ENCODE peak calls at places on chromosome 11, in eight cellular contexts. One of them, this sample, is unnamed.

GRCh38 chr11:114259551-114259983 is 36.6 kb upstream of the NNMT start:
- DNase-seq in SK-N-SH: no peak
- DNase-seq in HCT116: no peak
- DNase-seq in GM23338: no peak
- DNase-seq in Panc1: no peak
- DNase-seq in K562: no peak
- DNase-seq in HepG2: no peak
- DNase-seq in GM12878: no peak
- DNase-seq in this sample: no peak

GRCh38 chr11:79173615-79174014 is 267.2 kb downstream of the TENM4 start:
- DNase-seq in HepG2: no peak
- DNase-seq in HCT116: no peak
- DNase-seq in SK-N-SH: no peak
- DNase-seq in K562: no peak
- DNase-seq in GM23338: peak; percentile 2
- DNase-seq in GM12878: no peak
- DNase-seq in Panc1: no peak
- DNase-seq in this sample: no peak

GRCh38 chr11:74524978-74525377 is 31.5 kb upstream of the LIPT2 start:
- DNase-seq in HCT116: no peak
- DNase-seq in GM23338: no peak
- DNase-seq in SK-N-SH: no peak
- DNase-seq in GM12878: no peak
- DNase-seq in K562: no peak
- DNase-seq in Panc1: no peak
- DNase-seq in HepG2: no peak
- DNase-seq in this sample: no peak

GRCh38 chr11:24068197-24068596 is 428.7 kb upstream of the LUZP2 start:
- DNase-seq in GM12878: no peak
- DNase-seq in GM23338: no peak
- DNase-seq in SK-N-SH: no peak
- DNase-seq in HCT116: no peak
- DNase-seq in Panc1: no peak
- DNase-seq in HepG2: no peak
- DNase-seq in K562: no peak
- DNase-seq in this sample: no peak

GRCh38 chr11:28581286-28582242 is 473.4 kb downstream of the METTL15 start:
- DNase-seq in GM12878: no peak
- DNase-seq in HepG2: no peak
- DNase-seq in GM23338: peak; percentile 21
- DNase-seq in K562: no peak
- DNase-seq in Panc1: no peak
- DNase-seq in HCT116: no peak
- DNase-seq in SK-N-SH: no peak
- DNase-seq in this sample: no peak

GRCh38 chr11:107988397-107989158 is 20.1 kb upstream of the CUL5 start:
- DNase-seq in GM23338: no peak
- DNase-seq in HCT116: no peak
- DNase-seq in SK-N-SH: no peak
- DNase-seq in Panc1: no peak
- DNase-seq in HepG2: no peak
- DNase-seq in K562: no peak
- DNase-seq in GM12878: peak; percentile 25
- DNase-seq in this sample: peak; percentile 66

GRCh38 chr11:46976182-46976854 is 39.8 kb downstream of the CSTPP1 start:
- DNase-seq in GM12878: peak; percentile 25
- DNase-seq in K562: no peak
- DNase-seq in HCT116: no peak
- DNase-seq in SK-N-SH: no peak
- DNase-seq in Panc1: no peak
- DNase-seq in GM23338: no peak
- DNase-seq in HepG2: no peak
- DNase-seq in this sample: no peak

GRCh38 chr11:15035283-15035682 is 38.1 kb upstream of the CALCB start:
- DNase-seq in HepG2: no peak
- DNase-seq in GM12878: no peak
- DNase-seq in HCT116: no peak
- DNase-seq in Panc1: no peak
- DNase-seq in SK-N-SH: no peak
- DNase-seq in K562: no peak
- DNase-seq in GM23338: peak; percentile 76
- DNase-seq in this sample: no peak

GRCh38 chr11:121967131-121967689 is 148.8 kb downstream of the BLID start:
- DNase-seq in HepG2: no peak
- DNase-seq in SK-N-SH: no peak
- DNase-seq in GM23338: no peak
- DNase-seq in GM12878: no peak
- DNase-seq in K562: no peak
- DNase-seq in HCT116: no peak
- DNase-seq in Panc1: no peak
- DNase-seq in this sample: no peak

GRCh38 chr11:97883086-97883485 is 1137.7 kb upstream of the CNTN5 start:
- DNase-seq in Panc1: no peak
- DNase-seq in GM23338: no peak
- DNase-seq in K562: no peak
- DNase-seq in SK-N-SH: no peak
- DNase-seq in GM12878: no peak
- DNase-seq in HepG2: no peak
- DNase-seq in HCT116: no peak
- DNase-seq in this sample: no peak

GRCh38 chr11:70135142-70136132 is 57.3 kb downstream of the ANO1 start:
- DNase-seq in Panc1: no peak
- DNase-seq in SK-N-SH: no peak
- DNase-seq in K562: no peak
- DNase-seq in HepG2: no peak
- DNase-seq in GM23338: no peak
- DNase-seq in GM12878: no peak
- DNase-seq in HCT116: no peak
- DNase-seq in this sample: no peak

GRCh38 chr11:73412308-73412707 is 36.1 kb downstream of the RELT start:
- DNase-seq in GM23338: no peak
- DNase-seq in HCT116: no peak
- DNase-seq in HepG2: no peak
- DNase-seq in K562: no peak
- DNase-seq in GM12878: no peak
- DNase-seq in SK-N-SH: no peak
- DNase-seq in Panc1: no peak
- DNase-seq in this sample: no peak

GRCh38 chr11:82539669-82540068 is 194.0 kb downstream of the FAM181B start:
- DNase-seq in Panc1: no peak
- DNase-seq in HCT116: no peak
- DNase-seq in GM23338: no peak
- DNase-seq in HepG2: no peak
- DNase-seq in SK-N-SH: no peak
- DNase-seq in GM12878: no peak
- DNase-seq in K562: no peak
- DNase-seq in this sample: no peak

GRCh38 chr11:19683141-19683805 is 29.4 kb upstream of the NAV2 start:
- DNase-seq in K562: no peak
- DNase-seq in GM23338: no peak
- DNase-seq in SK-N-SH: no peak
- DNase-seq in HCT116: no peak
- DNase-seq in Panc1: no peak
- DNase-seq in GM12878: no peak
- DNase-seq in HepG2: no peak
- DNase-seq in this sample: no peak

GRCh38 chr11:97909544-97910394 is 1111.0 kb upstream of the CNTN5 start:
- DNase-seq in GM12878: no peak
- DNase-seq in GM23338: no peak
- DNase-seq in HCT116: no peak
- DNase-seq in HepG2: no peak
- DNase-seq in SK-N-SH: no peak
- DNase-seq in Panc1: no peak
- DNase-seq in K562: no peak
- DNase-seq in this sample: no peak

GRCh38 chr11:123451183-123451907 is 21.3 kb downstream of the GRAMD1B start:
- DNase-seq in GM23338: no peak
- DNase-seq in Panc1: no peak
- DNase-seq in HepG2: no peak
- DNase-seq in K562: no peak
- DNase-seq in HCT116: no peak
- DNase-seq in SK-N-SH: no peak
- DNase-seq in GM12878: no peak
- DNase-seq in this sample: no peak

GRCh38 chr11:78420796-78421209 is 3.2 kb upstream of the GAB2 start:
- DNase-seq in SK-N-SH: peak; percentile 65
- DNase-seq in HepG2: no peak
- DNase-seq in HCT116: no peak
- DNase-seq in K562: no peak
- DNase-seq in GM12878: no peak
- DNase-seq in GM23338: no peak
- DNase-seq in Panc1: no peak
- DNase-seq in this sample: no peak

GRCh38 chr11:60607483-60607882 is 91.9 kb upstream of the MS4A8 start:
- DNase-seq in K562: no peak
- DNase-seq in HepG2: no peak
- DNase-seq in SK-N-SH: no peak
- DNase-seq in GM23338: peak; percentile 32
- DNase-seq in Panc1: no peak
- DNase-seq in GM12878: no peak
- DNase-seq in HCT116: no peak
- DNase-seq in this sample: no peak
- TF ChIP-seq CTCF in K562: no peak
- TF ChIP-seq CTCF in HepG2: no peak
- TF ChIP-seq CTCF in SK-N-SH: peak; percentile 18
- TF ChIP-seq CTCF in GM23338: peak; percentile 44
- TF ChIP-seq CTCF in Panc1: no peak
- TF ChIP-seq CTCF in GM12878: peak; percentile 6
- TF ChIP-seq CTCF in HCT116: peak; percentile 13
- TF ChIP-seq CTCF in this sample: no peak

GRCh38 chr11:64747961-64748715 is 4.2 kb upstream of the RASGRP2 start:
- DNase-seq in SK-N-SH: no peak
- DNase-seq in HepG2: no peak
- DNase-seq in GM23338: no peak
- DNase-seq in K562: no peak
- DNase-seq in Panc1: no peak
- DNase-seq in GM12878: no peak
- DNase-seq in HCT116: no peak
- DNase-seq in this sample: no peak
- TF ChIP-seq POLR2AphosphoS5 in SK-N-SH: no peak
- TF ChIP-seq POLR2AphosphoS5 in HepG2: no peak
- TF ChIP-seq POLR2AphosphoS5 in GM23338: no peak
- TF ChIP-seq POLR2AphosphoS5 in K562: no peak
- TF ChIP-seq POLR2AphosphoS5 in Panc1: no peak
- TF ChIP-seq POLR2AphosphoS5 in GM12878: no peak
- TF ChIP-seq POLR2AphosphoS5 in HCT116: no peak
- TF ChIP-seq POLR2AphosphoS5 in this sample: no peak

GRCh38 chr11:36014906-36015305 is 71.0 kb downstream of the LDLRAD3 start:
- DNase-seq in K562: no peak
- DNase-seq in HCT116: no peak
- DNase-seq in Panc1: no peak
- DNase-seq in GM23338: no peak
- DNase-seq in SK-N-SH: no peak
- DNase-seq in HepG2: no peak
- DNase-seq in GM12878: no peak
- DNase-seq in this sample: no peak

GRCh38 chr11:36016263-36016662 is 72.4 kb downstream of the LDLRAD3 start:
- DNase-seq in K562: no peak
- DNase-seq in HCT116: no peak
- DNase-seq in Panc1: no peak
- DNase-seq in SK-N-SH: no peak
- DNase-seq in HepG2: no peak
- DNase-seq in GM12878: no peak
- DNase-seq in GM23338: no peak
- DNase-seq in this sample: no peak

GRCh38 chr11:36016709-36017108 is 72.8 kb downstream of the LDLRAD3 start:
- DNase-seq in Panc1: no peak
- DNase-seq in SK-N-SH: no peak
- DNase-seq in HepG2: no peak
- DNase-seq in GM12878: no peak
- DNase-seq in GM23338: no peak
- DNase-seq in K562: no peak
- DNase-seq in HCT116: no peak
- DNase-seq in this sample: no peak

GRCh38 chr11:36014499-36014898 is 70.6 kb downstream of the LDLRAD3 start:
- DNase-seq in GM23338: no peak
- DNase-seq in HCT116: no peak
- DNase-seq in Panc1: no peak
- DNase-seq in HepG2: no peak
- DNase-seq in SK-N-SH: no peak
- DNase-seq in K562: no peak
- DNase-seq in GM12878: no peak
- DNase-seq in this sample: peak; percentile 35

GRCh38 chr11:36015806-36016205 is 71.9 kb downstream of the LDLRAD3 start:
- DNase-seq in HepG2: no peak
- DNase-seq in SK-N-SH: no peak
- DNase-seq in GM12878: no peak
- DNase-seq in K562: no peak
- DNase-seq in GM23338: no peak
- DNase-seq in HCT116: no peak
- DNase-seq in Panc1: no peak
- DNase-seq in this sample: no peak
- TF ChIP-seq REST in HepG2: no peak
- TF ChIP-seq REST in SK-N-SH: no peak
- TF ChIP-seq REST in GM12878: no peak
- TF ChIP-seq REST in K562: no peak
- TF ChIP-seq REST in GM23338: no peak
- TF ChIP-seq REST in HCT116: no peak
- TF ChIP-seq REST in Panc1: no peak
- TF ChIP-seq REST in this sample: no peak

GRCh38 chr11:68213555-68214172 is 568 bp upstream of the KMT5B start:
- DNase-seq in GM23338: peak; percentile 96
- DNase-seq in K562: peak; percentile 89
- DNase-seq in HepG2: peak; percentile 76
- DNase-seq in GM12878: no peak
- DNase-seq in SK-N-SH: peak; percentile 94
- DNase-seq in Panc1: no peak
- DNase-seq in HCT116: peak; percentile 86
- DNase-seq in this sample: peak; percentile 84
- TF ChIP-seq CTCF in GM23338: no peak
- TF ChIP-seq CTCF in K562: no peak
- TF ChIP-seq CTCF in HepG2: peak; percentile 16
- TF ChIP-seq CTCF in GM12878: no peak
- TF ChIP-seq CTCF in SK-N-SH: no peak
- TF ChIP-seq CTCF in Panc1: no peak
- TF ChIP-seq CTCF in HCT116: no peak
- TF ChIP-seq CTCF in this sample: no peak

This sample was measured in HL-60.